ENCODE peak calls at places on chromosomes 3 and 15, in six cellular contexts. J is H9, D is neuronal stem cell, Y is trophoblast cell, P is IMR-90, S is H1. K is an unnamed sample. For H3K9me3, the result is how much of the 10 kb centered on the place peaks cover.

GRCh38 chr15:63452552-63453136 is 51.7 kb upstream of the USP3 start:
- DNase-seq in S (no peak), J (no peak), Y (no peak), P (no peak), D (no peak), K (no peak)

GRCh38 chr3:20080956-20081554 is 40.8 kb downstream of the KAT2B start:
- DNase-seq in Y (no peak), P (peak), J (no peak), D (no peak), S (no peak), K (no peak)

GRCh38 chr3:15307580-15307979 is 24.8 kb downstream of the SH3BP5 start:
- DNase-seq in Y (no peak), S (no peak), D (no peak), J (no peak), P (no peak), K (no peak)

GRCh38 chr3:97864-98263 is 98.7 kb upstream of the CHL1 start:
- DNase-seq in J (no peak), D (no peak), S (no peak), P (no peak), Y (no peak), K (no peak)

GRCh38 chr3:172194702-172195392 is 155.5 kb downstream of the FNDC3B start:
- DNase-seq in J (no peak), S (no peak), Y (no peak), P (no peak), D (peak), K (peak)

GRCh38 chr3:185825639-185826481 is 1.0 kb upstream of the IGF2BP2 start:
- DNase-seq in D (peak), J (peak), Y (peak), P (peak), S (peak), K (peak)

GRCh38 chr3:131007782-131008181 is 18.8 kb downstream of the ASTE1 start:
- DNase-seq in Y (no peak), J (no peak), P (peak), S (no peak), D (no peak), K (no peak)

GRCh38 chr3:185353823-185354614 is 8.9 kb upstream of the MAP3K13 start:
- DNase-seq in D (peak), Y (peak), S (peak), J (peak), P (peak), K (peak)

GRCh38 chr3:149479621-149480325 is 5.3 kb downstream of the TM4SF4 start:
- DNase-seq in S (no peak), P (peak), J (no peak), Y (no peak), D (no peak), K (no peak)

GRCh38 chr15:67722418-67722817 is 102.9 kb upstream of the SKOR1 start:
- DNase-seq in D (no peak), P (no peak), S (no peak), J (no peak), Y (no peak), K (no peak)

GRCh38 chr3:115325539-115325938 is 178.5 kb upstream of the ZBTB20 start:
- DNase-seq in D (peak), S (peak), J (peak), P (peak), Y (peak), K (peak)

GRCh38 chr3:43736558-43736995 is 45.8 kb downstream of the ABHD5 start:
- DNase-seq in S (no peak), J (no peak), P (peak), Y (no peak), D (no peak), K (peak)

GRCh38 chr15:100903191-100903590 is 16.0 kb upstream of the LRRK1 start:
- DNase-seq in Y (no peak), P (no peak), J (no peak), D (no peak), S (no peak), K (no peak)

GRCh38 chr3:106261915-106262683 is 393.3 kb upstream of the CBLB start:
- DNase-seq in D (no peak), P (peak), S (no peak), J (no peak), Y (peak), K (peak)

GRCh38 chr3:61956236-61956635 is 394.9 kb downstream of the PTPRG start:
- DNase-seq in Y (peak), S (no peak), P (peak), D (no peak), J (no peak), K (no peak)

GRCh38 chr3:23480981-23481380 is 277.9 kb downstream of the UBE2E2 start:
- DNase-seq in P (no peak), S (no peak), D (no peak), J (no peak), Y (no peak), K (no peak)

GRCh38 chr15:47624503-47624902 is 92.8 kb upstream of the SEMA6D start:
- DNase-seq in P (no peak), D (no peak), S (no peak), J (no peak), Y (no peak), K (peak)

GRCh38 chr3:171965088-171965712 is 74.2 kb upstream of the FNDC3B start:
- DNase-seq in S (no peak), D (no peak), J (no peak), Y (no peak), P (no peak), K (no peak)

GRCh38 chr3:171871392-171872274 is 28.5 kb downstream of the TMEM212 start:
- DNase-seq in D (no peak), P (peak), J (no peak), Y (no peak), S (no peak), K (peak)

GRCh38 chr3:32153414-32154016 is 47.1 kb downstream of the GPD1L start:
- DNase-seq in J (no peak), D (no peak), P (no peak), S (no peak), Y (no peak), K (no peak)

GRCh38 chr3:5021571-5022092 is 42.4 kb downstream of the BHLHE40 start:
- DNase-seq in Y (peak), S (no peak), D (no peak), P (peak), J (no peak), K (peak)

GRCh38 chr15:66999046-66999557 is 66.3 kb upstream of the SMAD3 start:
- DNase-seq in Y (no peak), P (peak), S (no peak), D (no peak), J (no peak), K (no peak)

GRCh38 chr3:25473246-25473645 is 45.2 kb downstream of the RARB start:
- DNase-seq in D (no peak), S (no peak), Y (no peak), P (no peak), J (no peak), K (no peak)

GRCh38 chr15:57298843-57299550 is 77.3 kb upstream of the CGNL1 start:
- DNase-seq in D (no peak), S (peak), J (no peak), Y (no peak), P (peak), K (peak)

GRCh38 chr15:62099171-62099601 is 32.4 kb downstream of the C2CD4A start:
- DNase-seq in J (no peak), S (no peak), Y (no peak), P (peak), D (no peak), K (peak)

GRCh38 chr15:25070357-25070963 is 115.7 kb downstream of the SNRPN start:
- DNase-seq in D (no peak), Y (no peak), J (no peak), S (no peak), P (no peak), K (no peak)

GRCh38 chr15:25067725-25068309 is 113.0 kb downstream of the SNRPN start:
- DNase-seq in Y (no peak), J (no peak), D (no peak), S (no peak), P (no peak), K (no peak)

GRCh38 chr15:25068696-25069095 is 113.9 kb downstream of the SNRPN start:
- DNase-seq in Y (no peak), D (no peak), J (no peak), P (no peak), S (no peak), K (no peak)

DNA sequence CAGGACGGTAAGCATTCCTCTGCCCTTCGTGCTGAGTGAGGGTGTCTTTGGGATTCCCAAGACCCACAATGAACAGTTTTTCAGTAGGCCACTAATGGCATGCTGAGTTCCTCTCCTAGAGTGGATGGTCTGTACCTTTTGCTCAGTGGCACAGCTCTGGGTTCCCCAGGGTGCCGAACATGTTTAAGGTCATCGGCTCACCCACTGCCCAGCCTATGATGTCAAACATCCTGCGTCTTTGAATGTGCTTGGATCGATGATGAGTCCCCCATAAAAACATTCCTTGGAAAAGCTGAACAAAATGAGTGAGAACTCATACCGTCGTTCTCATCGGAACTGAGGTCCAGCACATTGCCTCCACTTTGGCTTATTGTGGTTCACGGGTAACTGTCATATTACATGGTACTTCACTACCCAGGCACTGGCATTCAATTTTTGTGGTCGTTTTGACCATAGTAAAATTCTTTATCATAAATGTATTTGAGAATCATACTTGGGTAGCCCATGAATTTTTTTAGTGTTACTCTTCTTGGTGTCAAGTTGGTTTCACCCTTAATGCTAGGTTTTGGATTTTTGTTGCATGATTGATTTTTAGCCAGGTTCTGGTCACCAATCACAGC is 118.2 kb downstream of the SNRPN start:
- DNase-seq in Y (no peak), D (no peak), P (no peak), S (no peak), J (no peak), K (no peak)
- H3K9me3 ChIP-seq in Y (half or more), D (half or more), P (half or more), S (half or more), J (half or more), K (half or more)

GRCh38 chr3:125053304-125053699 is 2.5 kb downstream of the HEG1 start:
- DNase-seq in P (no peak), D (no peak), S (no peak), J (no peak), Y (no peak), K (no peak)
- H4K91ac ChIP-seq in P (peak), D (no peak), S (no peak), J (no peak), Y (no peak), K (no peak)

GRCh38 chr15:70421197-70421482 is 323.4 kb upstream of the TLE3 start:
- DNase-seq in D (no peak), P (no peak), J (no peak), Y (no peak), S (no peak), K (no peak)

GRCh38 chr15:70424937-70425411 is 327.3 kb upstream of the TLE3 start:
- DNase-seq in D (no peak), P (no peak), Y (no peak), J (no peak), S (no peak), K (no peak)

GRCh38 chr15:70420421-70421196 is 322.9 kb upstream of the TLE3 start:
- DNase-seq in Y (no peak), S (peak), D (no peak), J (peak), P (no peak), K (no peak)

GRCh38 chr15:70423267-70423666 is 325.6 kb upstream of the TLE3 start:
- DNase-seq in P (no peak), J (no peak), S (no peak), Y (no peak), D (no peak), K (no peak)

GRCh38 chr15:70422342-70422741 is 324.6 kb upstream of the TLE3 start:
- DNase-seq in P (no peak), J (no peak), Y (no peak), S (no peak), D (no peak), K (no peak)
- H3K4me2 ChIP-seq in P (no peak), J (no peak), Y (no peak), S (no peak), D (no peak), K (no peak)

GRCh38 chr15:46014532-46014931 is 379.7 kb downstream of the SQOR start:
- DNase-seq in Y (no peak), P (no peak), J (no peak), S (no peak), D (no peak), K (no peak)
- H3K9me3 ChIP-seq in Y (under half), P (under half), J (under half), S (under half), D (under half), K (half or more)

GRCh38 chr3:101862453-101863165 is 13.3 kb downstream of the NFKBIZ start:
- DNase-seq in D (no peak), P (peak), Y (peak), J (no peak), S (no peak), K (peak)

GRCh38 chr3:101861978-101862421 is 12.7 kb downstream of the NFKBIZ start:
- DNase-seq in D (no peak), J (no peak), Y (no peak), S (no peak), P (no peak), K (peak)

GRCh38 chr3:101858464-101858863 is 9.2 kb downstream of the NFKBIZ start:
- DNase-seq in S (no peak), D (no peak), Y (no peak), P (no peak), J (no peak), K (peak)

GRCh38 chr3:101859882-101860281 is 10.6 kb downstream of the NFKBIZ start:
- DNase-seq in Y (no peak), S (no peak), P (no peak), D (no peak), J (no peak), K (peak)

DNA sequence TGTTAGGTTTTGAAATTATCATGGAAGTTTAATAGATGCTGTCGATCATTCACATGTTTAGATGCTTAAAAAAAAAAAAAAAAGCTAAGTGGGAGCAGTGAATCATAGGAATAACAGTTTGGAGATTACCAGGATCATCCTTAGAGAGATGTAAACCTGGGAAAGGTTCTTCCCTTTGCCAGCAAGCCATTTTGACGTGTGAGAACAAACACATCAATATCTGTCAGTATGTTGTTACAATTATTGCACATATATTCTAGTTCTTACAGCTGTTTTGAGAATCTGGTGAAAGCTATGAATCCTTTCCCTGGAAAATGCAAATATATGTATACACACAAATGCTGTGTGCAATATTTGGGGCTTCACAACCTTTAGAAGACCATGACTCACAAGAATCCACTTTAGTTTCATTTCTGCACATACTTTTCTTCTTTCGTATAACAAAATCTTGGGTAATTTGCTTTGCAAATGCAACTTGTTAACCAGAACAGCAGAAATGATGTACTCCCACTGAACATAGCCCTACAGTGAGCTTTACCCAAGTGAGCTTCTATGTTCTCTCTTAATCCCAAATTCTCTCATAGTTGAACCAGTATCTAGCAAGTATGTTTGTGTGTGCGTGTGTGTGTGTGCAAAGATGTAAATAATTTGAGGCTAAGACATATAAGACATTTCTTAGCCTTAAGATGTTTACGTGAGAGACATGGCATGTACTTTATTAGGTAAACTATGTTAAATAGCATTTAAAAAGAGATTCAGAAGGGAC is 12.1 kb downstream of the NFKBIZ start:
- DNase-seq in S (no peak), P (peak), J (no peak), Y (no peak), D (no peak), K (peak)
- H4K91ac ChIP-seq in S (no peak), P (no peak), J (no peak), Y (no peak), D (no peak), K (no peak)

GRCh38 chr3:127889976-127890650 is 24.9 kb upstream of the KBTBD12 start:
- DNase-seq in Y (peak), P (no peak), J (no peak), D (no peak), S (no peak), K (no peak)
- H3K4me2 ChIP-seq in Y (no peak), P (no peak), J (no peak), D (no peak), S (no peak), K (no peak)

DNA sequence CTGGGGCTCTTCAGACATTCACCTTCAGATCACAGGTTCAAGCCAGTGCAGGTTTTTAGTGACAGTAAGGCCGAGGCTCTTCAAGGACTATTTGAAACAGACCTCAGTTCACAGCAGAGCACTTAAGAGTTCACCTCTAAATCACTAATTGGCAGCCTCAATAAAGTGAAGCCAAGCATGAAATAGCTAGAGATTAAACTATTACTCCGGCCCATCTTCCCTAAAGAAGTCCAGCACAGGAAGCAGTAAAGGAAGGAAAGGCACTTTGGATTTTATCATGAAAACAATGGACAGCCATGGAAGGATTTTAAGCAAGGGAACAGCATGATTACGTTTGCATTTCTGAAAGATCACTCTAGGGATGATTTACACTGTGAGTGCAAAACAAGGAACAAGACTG is 27.6 kb upstream of the ARL6 start:
- DNase-seq in P (no peak), J (no peak), Y (no peak), S (no peak), D (no peak), K (no peak)
- H3K9me3 ChIP-seq in P (under half), J (under half), Y (under half), S (under half), D (under half), K (under half)